ENCODE peak calls at places on chromosomes 1 and 21, in eight cellular contexts. W, L, A, B, E, M, V and S are unnamed samples.
A peak's percentile ranks its signal among the peaks of the same experiment; 100 is the strongest.

GRCh38 chr1:14345925-14346550 is 252.4 kb upstream of the KAZN start:
- DNase-seq in L (no peak), B (no peak), M (no peak), E (no peak), A (no peak), W (no peak), V (no peak), S (no peak)

GRCh38 chr1:219660666-219661463 is 48.0 kb upstream of the ZC3H11B start:
- DNase-seq in V (peak; percentile 88), M (peak; percentile 82), W (peak; percentile 89), E (peak; percentile 96), L (peak; percentile 86), B (peak; percentile 95), A (peak; percentile 61), S (peak; percentile 75)

GRCh38 chr1:43073490-43074230 is 98.4 kb downstream of the EBNA1BP2 start:
- DNase-seq in E (peak; percentile 87), A (peak; percentile 64), W (peak; percentile 78), V (peak; percentile 77), L (peak; percentile 70), B (peak; percentile 78), M (peak; percentile 77), S (no peak)

GRCh38 chr1:204147392-204148097 is 4.3 kb downstream of the ETNK2 start:
- DNase-seq in B (no peak), W (peak; percentile 21), M (no peak), L (peak; percentile 27), A (no peak), E (no peak), V (no peak), S (no peak)

GRCh38 chr1:66253330-66253921 is 280.5 kb upstream of the SGIP1 start:
- DNase-seq in B (no peak), W (no peak), V (no peak), L (no peak), E (no peak), A (peak; percentile 76), M (no peak), S (no peak)

GRCh38 chr1:1833916-1834325 is 55.7 kb upstream of the NADK start:
- DNase-seq in A (no peak), L (no peak), B (no peak), V (no peak), E (no peak), W (no peak), M (no peak), S (peak; percentile 64)

GRCh38 chr1:107172450-107172849 is 31.6 kb downstream of the NTNG1 start:
- DNase-seq in A (no peak), L (no peak), W (no peak), E (no peak), M (no peak), V (no peak), B (no peak), S (no peak)

GRCh38 chr1:92441316-92442311 is 45.1 kb downstream of the GFI1 start:
- DNase-seq in M (no peak), E (peak; percentile 83), B (no peak), W (no peak), A (no peak), L (peak; percentile 58), V (peak; percentile 85), S (no peak)

GRCh38 chr1:213138391-213138790 is 87.3 kb downstream of the RPS6KC1 start:
- DNase-seq in B (no peak), M (no peak), A (no peak), L (no peak), V (no peak), W (no peak), E (no peak), S (no peak)

GRCh38 chr1:225766967-225767413 is 10.6 kb upstream of the SRP9 start:
- DNase-seq in A (peak; percentile 82), M (peak; percentile 83), L (no peak), W (peak; percentile 74), E (no peak), V (no peak), B (peak; percentile 62), S (no peak)

GRCh38 chr1:183600136-183600535 is 9.9 kb upstream of the NCF2 start:
- DNase-seq in M (no peak), B (no peak), E (no peak), V (no peak), W (no peak), L (no peak), A (peak; percentile 83), S (no peak)

GRCh38 chr1:155962599-155963211 is 15.6 kb downstream of the ARHGEF2 start:
- DNase-seq in L (no peak), B (peak; percentile 76), W (no peak), V (no peak), A (peak; percentile 47), E (no peak), M (peak; percentile 51), S (no peak)

GRCh38 chr21:16407403-16408279 is 677.9 kb downstream of the USP25 start:
- DNase-seq in V (no peak), A (no peak), M (no peak), W (no peak), B (no peak), L (no peak), E (no peak), S (no peak)

GRCh38 chr1:223731076-223731770 is 18.9 kb downstream of the CAPN2 start:
- DNase-seq in E (peak; percentile 76), B (peak; percentile 85), M (peak; percentile 75), L (no peak), W (peak; percentile 84), A (no peak), V (peak; percentile 49), S (no peak)

GRCh38 chr1:32179443-32180185 is at the start of gene TXLNA:
- DNase-seq in E (peak; percentile 94), V (peak; percentile 92), L (peak; percentile 96), B (peak; percentile 96), M (peak; percentile 94), W (peak; percentile 96), A (peak; percentile 86), S (no peak)
- TF ChIP-seq CTCF in E (peak; percentile 18), V (no peak), L (no peak), B (peak; percentile 21), M (peak; percentile 32), W (no peak), A (no peak), S (no peak)

DNA sequence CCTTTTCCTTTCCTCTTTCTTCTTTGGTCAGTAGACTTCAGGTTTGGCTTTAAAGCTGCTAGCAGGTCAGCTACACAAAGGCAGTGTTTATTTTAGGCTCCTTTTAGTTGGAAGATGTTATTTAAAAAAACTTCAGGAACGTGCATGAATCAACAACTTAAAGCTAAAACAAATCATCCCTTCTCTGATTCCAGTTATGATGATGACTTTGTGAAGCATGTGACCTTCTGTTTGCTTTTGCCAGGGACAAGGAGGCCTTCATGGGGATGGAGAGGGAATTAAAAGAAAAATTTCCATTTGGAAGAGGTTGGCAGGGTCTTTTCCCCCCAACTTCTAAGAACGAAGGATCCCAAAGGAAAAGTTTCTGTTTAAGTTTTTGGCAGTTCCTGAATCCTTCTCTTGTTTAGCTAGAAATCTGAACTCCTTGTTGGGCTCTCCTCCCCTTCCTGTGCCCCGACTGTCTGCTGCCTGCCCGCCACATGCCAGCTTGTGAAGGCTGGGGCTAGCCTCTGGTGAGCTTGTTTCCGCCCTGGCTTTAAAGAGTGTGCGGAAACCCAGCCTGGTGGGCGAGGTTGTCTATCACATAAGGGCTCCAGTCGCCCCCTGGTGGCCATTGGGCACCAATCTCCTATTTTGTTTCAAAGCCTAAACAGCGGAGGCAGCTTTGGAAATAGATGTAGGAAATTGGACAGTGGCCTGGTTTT is 9.5 kb downstream of the ATP8B2 start:
- DNase-seq in M (peak; percentile 85), A (peak; percentile 54), V (peak; percentile 85), W (peak; percentile 90), L (peak; percentile 76), B (peak; percentile 91), E (peak; percentile 92), S (peak; percentile 49)
- H3K36me3 ChIP-seq in M (no peaks in the 10 kb centered on the region), A (no peaks in the 10 kb centered on the region), V (no peaks in the 10 kb centered on the region), W (no peaks in the 10 kb centered on the region), L (no peaks in the 10 kb centered on the region), B (peaks cover 87% of the 10 kb centered on the region), E (peaks cover 4% of the 10 kb centered on the region), S (peaks cover 2% of the 10 kb centered on the region)

GRCh38 chr1:236710328-236710892 is 24.1 kb downstream of the ACTN2 start:
- DNase-seq in A (no peak), W (no peak), E (no peak), V (no peak), M (no peak), L (no peak), B (no peak), S (no peak)

GRCh38 chr1:236702995-236703394 is 16.7 kb downstream of the ACTN2 start:
- DNase-seq in A (no peak), B (no peak), E (no peak), M (no peak), W (no peak), V (no peak), L (no peak), S (no peak)

GRCh38 chr1:236700903-236701302 is 14.6 kb downstream of the ACTN2 start:
- DNase-seq in V (no peak), L (no peak), E (no peak), B (no peak), W (no peak), A (no peak), M (no peak), S (no peak)

GRCh38 chr1:236701782-236702181 is 15.5 kb downstream of the ACTN2 start:
- DNase-seq in W (no peak), L (no peak), A (no peak), E (no peak), B (no peak), M (no peak), V (no peak), S (no peak)

DNA sequence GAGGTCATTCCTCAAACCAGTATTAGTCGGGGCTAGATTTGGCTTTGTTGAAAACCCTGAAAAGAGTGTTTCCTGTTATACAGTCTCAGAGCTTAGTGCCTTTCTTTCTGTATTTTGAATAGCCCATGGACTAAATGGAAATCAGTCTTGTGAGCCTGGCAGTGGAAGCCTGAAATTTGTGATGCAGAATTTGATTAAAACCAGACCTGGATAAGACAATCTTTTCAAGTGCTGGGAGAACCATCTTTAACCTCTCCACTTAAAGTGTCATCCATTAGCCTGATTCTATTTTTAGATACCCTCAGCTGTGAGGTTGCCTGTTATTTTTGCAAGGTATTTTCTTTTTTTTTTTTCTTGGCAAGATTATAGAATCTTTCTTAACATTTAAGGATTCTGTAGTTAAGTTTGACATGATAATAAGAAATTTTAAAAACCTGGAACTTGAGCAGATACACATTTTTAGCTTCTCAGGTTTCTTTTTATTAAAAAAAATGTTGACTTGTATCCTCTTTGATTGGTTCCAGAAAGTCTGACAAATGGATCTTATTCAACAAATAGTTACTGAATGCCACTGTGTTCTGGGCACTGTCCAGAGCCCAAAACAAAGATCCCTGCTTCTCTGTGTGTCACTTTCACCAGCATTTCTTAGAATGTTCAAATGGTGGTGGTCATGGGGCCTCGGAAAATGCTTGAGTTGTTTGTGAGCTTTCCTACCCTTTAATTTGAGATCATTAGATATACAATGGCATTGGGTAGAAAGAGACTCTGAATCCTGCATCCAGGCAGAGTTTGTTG is 19.7 kb downstream of the ACTN2 start:
- DNase-seq in V (no peak), A (no peak), L (no peak), M (no peak), B (no peak), E (no peak), W (no peak), S (no peak)
- H3K4me3 ChIP-seq in V (no peak overlapping the region), A (no peak overlapping the region), L (no peak overlapping the region), M (no peak overlapping the region), B (no peak overlapping the region), E (no peak overlapping the region), W (no peak overlapping the region), S (no peak overlapping the region)

DNA sequence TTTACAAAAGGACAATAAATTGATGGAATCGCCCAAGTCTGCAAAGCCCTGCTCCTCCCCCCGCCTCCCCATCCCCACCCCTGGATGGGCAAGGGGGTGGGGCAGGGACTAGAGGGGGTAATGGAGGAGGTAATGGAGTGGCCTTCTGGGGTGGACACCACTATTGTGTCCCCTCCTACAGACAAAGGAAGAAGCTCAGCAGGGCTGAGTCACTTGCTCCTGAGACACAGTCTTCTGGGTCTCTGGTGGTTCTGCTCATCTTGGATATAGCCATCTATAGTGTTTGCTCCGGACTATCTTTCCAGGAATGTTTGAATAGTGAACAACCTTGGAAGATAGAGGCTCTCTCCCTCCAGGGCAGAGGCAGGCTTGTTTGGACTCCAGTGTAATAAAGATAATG is 263.3 kb downstream of the NPHP4 start:
- DNase-seq in E (no peak), V (no peak), M (no peak), W (no peak), B (no peak), A (no peak), L (no peak), S (no peak)
- TF ChIP-seq CTCF in E (no peak), V (no peak), M (no peak), W (no peak), B (no peak), A (no peak), L (no peak), S (no peak)